ENCODE peak calls at places on chromosomes 4 and X, in four cellular contexts. M is prostate gland, C is transverse colon, I is breast epithelium. N is an unnamed sample.

GRCh38 chr4:14646831-14647230 is 355.4 kb upstream of the CPEB2 start:
- DNase-seq in M (no peak), C (no peak), I (no peak), N (no peak)

GRCh38 chrX:26783512-26784225 is 567.7 kb downstream of the MAGEB5 start:
- DNase-seq in M (no peak), C (no peak), I (no peak), N (peak)

GRCh38 chr4:142091691-142092182 is 455.4 kb downstream of the IL15 start:
- DNase-seq in M (no peak), C (no peak), I (no peak), N (no peak)

GRCh38 chr4:3040447-3041191 is 33.7 kb downstream of the HTT-AS start:
- DNase-seq in M (no peak), C (no peak), I (no peak), N (no peak)

GRCh38 chr4:139978692-139979091 is 175.3 kb downstream of the MAML3 start:
- DNase-seq in M (no peak), C (no peak), I (no peak), N (no peak)

GRCh38 chr4:4519296-4519898 is 22.5 kb downstream of the STX18 start:
- DNase-seq in M (no peak), C (no peak), I (no peak), N (no peak)

GRCh38 chr4:21768349-21769310 is 179.9 kb downstream of the KCNIP4 start:
- DNase-seq in M (peak), C (no peak), I (no peak), N (no peak)

GRCh38 chrX:68652327-68652930 is 5.0 kb downstream of the STARD8 start:
- DNase-seq in M (no peak), C (no peak), I (no peak), N (no peak)

GRCh38 chrX:48989483-48989882 is 12.6 kb downstream of the GRIPAP1 start:
- DNase-seq in M (no peak), C (no peak), I (no peak), N (no peak)

GRCh38 chr4:150302553-150302952 is 224.3 kb downstream of the DCLK2 start:
- DNase-seq in M (no peak), C (no peak), I (no peak), N (no peak)

GRCh38 chr4:184427093-184427492 is 47.3 kb downstream of the IRF2 start:
- DNase-seq in M (no peak), C (no peak), I (no peak), N (no peak)

GRCh38 chr4:7892212-7893019 is 47.2 kb downstream of the AFAP1 start:
- DNase-seq in M (no peak), C (no peak), I (no peak), N (no peak)

GRCh38 chr4:141719585-141719984 is 83.2 kb downstream of the IL15 start:
- DNase-seq in M (no peak), C (no peak), I (no peak), N (no peak)

GRCh38 chrX:123222920-123223319 is 38.8 kb downstream of the GRIA3 start:
- DNase-seq in M (no peak), C (no peak), I (no peak), N (no peak)

GRCh38 chr4:75672461-75673026 is 667 bp downstream of the G3BP2 start:
- DNase-seq in M (peak), C (peak), I (peak), N (peak)

GRCh38 chr4:1663549-1663948 is 20.6 kb downstream of the FAM53A start:
- DNase-seq in M (no peak), C (no peak), I (no peak), N (no peak)

GRCh38 chr4:153345011-153345981 is 808 bp downstream of the MND1 start:
- DNase-seq in M (peak), C (peak), I (no peak), N (no peak)

GRCh38 chr4:39699676-39700409 is 1.9 kb downstream of the UBE2K start:
- DNase-seq in M (no peak), C (no peak), I (no peak), N (no peak)

GRCh38 chrX:155632424-155633100 is 19.8 kb upstream of the TMLHE start:
- DNase-seq in M (no peak), C (no peak), I (no peak), N (no peak)

GRCh38 chrX:16737024-16737423 is 17.6 kb downstream of the SYAP1 start:
- DNase-seq in M (no peak), C (no peak), I (no peak), N (no peak)

GRCh38 chrX:154002215-154002719 is 17.4 kb downstream of the IRAK1 start:
- DNase-seq in M (no peak), C (peak), I (no peak), N (no peak)

GRCh38 chr4:182829196-182829595 is 88.0 kb downstream of the DCTD start:
- DNase-seq in M (no peak), C (no peak), I (no peak), N (no peak)

GRCh38 chrX:149570668-149571067 is 16.6 kb downstream of the MAGEA9B start:
- DNase-seq in M (no peak), C (no peak), I (no peak), N (no peak)

GRCh38 chr4:124757121-124757520 is 44.6 kb upstream of the ANKRD50 start:
- DNase-seq in M (no peak), C (no peak), I (no peak), N (no peak)

GRCh38 chr4:18722748-18723191 is 701.2 kb upstream of the LCORL start:
- DNase-seq in M (no peak), C (peak), I (no peak), N (no peak)

GRCh38 chr4:84738622-84739021 is 155.7 kb downstream of the CDS1 start:
- DNase-seq in M (no peak), C (no peak), I (no peak), N (no peak)

GRCh38 chr4:148454835-148455234 is 12.6 kb upstream of the NR3C2 start:
- DNase-seq in M (no peak), C (no peak), I (no peak), N (no peak)

GRCh38 chr4:26885912-26886274 is 25.3 kb downstream of the STIM2 start:
- DNase-seq in M (peak), C (no peak), I (no peak), N (no peak)

GRCh38 chr4:95250544-95251137 is 298.1 kb downstream of the UNC5C start:
- DNase-seq in M (peak), C (no peak), I (no peak), N (no peak)

GRCh38 chr4:81466841-81467671 is 4.7 kb downstream of the RASGEF1B start:
- DNase-seq in M (peak), C (peak), I (no peak), N (peak)

GRCh38 chr4:123661080-123661737 is 264.6 kb downstream of the SPRY1 start:
- DNase-seq in M (no peak), C (no peak), I (no peak), N (no peak)

GRCh38 chr4:140856692-140857091 is 100.5 kb upstream of the TBC1D9 start:
- DNase-seq in M (no peak), C (no peak), I (no peak), N (peak)

GRCh38 chr4:10015140-10015753 is 6.0 kb downstream of the SLC2A9 start:
- DNase-seq in M (peak), C (peak), I (no peak), N (peak)

GRCh38 chrX:37776283-37776986 is 3.4 kb upstream of the CYBB start:
- DNase-seq in M (no peak), C (no peak), I (no peak), N (no peak)

GRCh38 chrX:20455001-20455400 is 188.3 kb upstream of the RPS6KA3 start:
- DNase-seq in M (no peak), C (no peak), I (no peak), N (no peak)

GRCh38 chr4:165994706-165995105 is 121.7 kb downstream of the TLL1 start:
- DNase-seq in M (no peak), C (no peak), I (no peak), N (no peak)

GRCh38 chrX:8049827-8050226 is 121.2 kb downstream of the VCX2 start:
- DNase-seq in M (no peak), C (no peak), I (no peak), N (no peak)

DNA sequence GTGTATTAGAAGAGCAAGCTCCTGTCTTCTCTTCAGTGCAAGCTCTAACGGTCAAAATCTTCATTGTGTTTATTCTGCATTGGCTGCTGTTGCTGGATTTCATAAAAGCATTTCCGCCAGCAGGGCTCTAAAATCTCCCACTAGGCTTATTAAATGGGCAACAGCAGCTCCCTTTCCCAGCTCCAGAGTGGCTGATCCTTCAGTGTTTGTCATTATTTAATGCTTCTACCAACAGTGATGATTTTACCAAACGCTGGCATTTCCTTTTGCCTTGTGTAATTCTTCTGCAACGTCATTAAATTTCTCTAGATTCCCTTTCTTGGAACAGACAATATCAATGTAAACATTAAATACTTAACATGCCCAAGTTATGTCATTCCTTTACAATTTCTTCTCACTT is 20.1 kb downstream of the SLC7A11 start:
- DNase-seq in M (no peak), C (no peak), I (no peak), N (no peak)
- TF ChIP-seq POLR2A in M (no peak), C (no peak), I (no peak), N (no peak)

DNA sequence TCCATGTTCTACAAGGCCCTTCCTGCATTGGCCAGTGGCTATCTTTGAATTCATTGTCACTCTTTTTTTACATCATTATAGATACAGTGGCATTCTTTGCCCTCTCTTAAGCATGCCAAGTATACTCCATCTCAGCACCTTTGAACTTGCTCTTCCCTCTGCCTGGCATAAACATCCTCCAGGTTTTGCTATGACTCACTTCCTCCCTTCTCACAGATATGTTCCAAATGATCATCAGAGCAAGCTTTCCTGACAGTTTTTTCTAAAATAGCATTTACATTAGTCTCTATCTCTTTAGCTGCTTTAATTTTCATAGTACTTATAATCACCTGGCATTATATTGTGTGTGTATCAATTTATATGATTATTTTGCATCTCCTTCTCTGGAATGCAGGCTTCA is 553.3 kb upstream of the MAGEB2 start:
- DNase-seq in M (no peak), C (no peak), I (no peak), N (no peak)
- TF ChIP-seq POLR2AphosphoS5 in M (no peak), C (no peak), I (no peak), N (no peak)

DNA sequence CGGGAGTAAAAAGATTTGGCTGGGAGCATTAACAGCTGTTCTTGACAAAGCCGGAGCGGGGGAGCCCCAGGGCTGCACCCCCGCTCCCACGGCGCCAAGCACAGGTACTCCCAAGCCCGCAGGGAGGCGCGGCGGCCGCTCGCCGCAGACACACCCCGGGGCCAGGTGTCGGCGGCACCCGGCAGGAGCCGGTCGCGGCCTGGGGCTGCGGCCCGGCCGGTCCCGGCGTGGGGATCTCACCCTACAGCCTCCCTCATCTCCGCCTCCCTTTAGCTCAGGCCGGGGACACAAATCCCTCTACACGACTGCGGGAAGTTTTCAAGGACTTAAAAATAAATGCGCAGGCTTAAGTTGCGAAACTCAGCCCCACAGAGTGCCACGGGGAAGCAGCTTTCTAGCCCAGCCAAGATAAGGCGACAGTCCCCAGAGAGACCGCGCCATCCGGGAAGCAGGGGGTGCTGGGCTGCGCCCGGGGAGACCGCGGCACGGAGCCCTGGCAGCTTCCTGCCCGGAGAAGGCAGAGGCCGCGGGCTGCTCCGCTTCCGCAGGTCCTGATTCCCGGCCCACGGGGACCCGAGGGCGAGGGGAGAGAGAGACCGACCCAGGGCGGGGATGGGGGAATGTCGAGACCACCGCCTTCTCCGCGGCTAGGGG is 473 bp downstream of the SH3RF1 start:
- DNase-seq in M (peak), C (peak), I (no peak), N (peak)
- TF ChIP-seq POLR2A in M (peak), C (no peak), I (no peak), N (no peak)

GRCh38 chr4:86831262-86832090 is 17.7 kb downstream of the SLC10A6 start:
- DNase-seq in M (no peak), C (peak), I (peak), N (no peak)
- TF ChIP-seq POLR2AphosphoS5 in M (no peak), C (no peak), I (peak), N (no peak)

N was measured in stomach.